ENCODE peak calls at places on chromosomes 16 and 17, in nine cellular contexts. One of them, this sample, is unnamed. For H3K9me3, the result is how much of the 10 kb centered on the place peaks cover.

GRCh38 chr16:54426550-54426843 is 139.9 kb upstream of the IRX3 start:
- DNase-seq in naive thymus-derived CD4-positive, alpha-beta T cell: no peak
- DNase-seq in lower lobe of right lung: no peak
- DNase-seq in thyroid gland: no peak
- DNase-seq in tibial nerve: no peak
- DNase-seq in thoracic aorta: no peak
- DNase-seq in gastrocnemius medialis: no peak
- DNase-seq in H9: no peak
- DNase-seq in A549: no peak
- DNase-seq in this sample: no peak

GRCh38 chr17:78148286-78149016 is 2.3 kb downstream of the C17orf99 start:
- DNase-seq in gastrocnemius medialis: no peak
- DNase-seq in thoracic aorta: no peak
- DNase-seq in naive thymus-derived CD4-positive, alpha-beta T cell: no peak
- DNase-seq in lower lobe of right lung: no peak
- DNase-seq in H9: no peak
- DNase-seq in thyroid gland: no peak
- DNase-seq in tibial nerve: no peak
- DNase-seq in A549: no peak
- DNase-seq in this sample: no peak

GRCh38 chr16:27217256-27217655 is 13.9 kb downstream of the KDM8 start:
- DNase-seq in thoracic aorta: no peak
- DNase-seq in tibial nerve: no peak
- DNase-seq in naive thymus-derived CD4-positive, alpha-beta T cell: no peak
- DNase-seq in gastrocnemius medialis: peak
- DNase-seq in lower lobe of right lung: no peak
- DNase-seq in A549: no peak
- DNase-seq in H9: peak
- DNase-seq in thyroid gland: no peak
- DNase-seq in this sample: no peak

GRCh38 chr16:66639091-66639885 is 34.8 kb downstream of the CMTM3 start:
- DNase-seq in naive thymus-derived CD4-positive, alpha-beta T cell: no peak
- DNase-seq in thoracic aorta: no peak
- DNase-seq in thyroid gland: no peak
- DNase-seq in A549: no peak
- DNase-seq in tibial nerve: no peak
- DNase-seq in lower lobe of right lung: no peak
- DNase-seq in H9: no peak
- DNase-seq in gastrocnemius medialis: no peak
- DNase-seq in this sample: no peak

GRCh38 chr16:3983081-3983520 is 102.6 kb upstream of the CREBBP start:
- DNase-seq in thyroid gland: peak
- DNase-seq in A549: peak
- DNase-seq in naive thymus-derived CD4-positive, alpha-beta T cell: peak
- DNase-seq in H9: peak
- DNase-seq in gastrocnemius medialis: peak
- DNase-seq in tibial nerve: peak
- DNase-seq in lower lobe of right lung: peak
- DNase-seq in thoracic aorta: no peak
- DNase-seq in this sample: peak

GRCh38 chr16:31412750-31413149 is 15.4 kb downstream of the COX6A2 start:
- DNase-seq in thyroid gland: no peak
- DNase-seq in tibial nerve: no peak
- DNase-seq in thoracic aorta: no peak
- DNase-seq in A549: no peak
- DNase-seq in H9: no peak
- DNase-seq in gastrocnemius medialis: no peak
- DNase-seq in lower lobe of right lung: no peak
- DNase-seq in naive thymus-derived CD4-positive, alpha-beta T cell: no peak
- DNase-seq in this sample: no peak

GRCh38 chr17:31529841-31530251 is 138.4 kb downstream of the RAB11FIP4 start:
- DNase-seq in naive thymus-derived CD4-positive, alpha-beta T cell: no peak
- DNase-seq in tibial nerve: no peak
- DNase-seq in gastrocnemius medialis: no peak
- DNase-seq in A549: no peak
- DNase-seq in thyroid gland: no peak
- DNase-seq in H9: no peak
- DNase-seq in thoracic aorta: no peak
- DNase-seq in lower lobe of right lung: no peak
- DNase-seq in this sample: no peak

GRCh38 chr16:83215417-83216001 is 588.7 kb downstream of the CDH13 start:
- DNase-seq in naive thymus-derived CD4-positive, alpha-beta T cell: no peak
- DNase-seq in A549: peak
- DNase-seq in gastrocnemius medialis: no peak
- DNase-seq in thoracic aorta: no peak
- DNase-seq in H9: peak
- DNase-seq in lower lobe of right lung: no peak
- DNase-seq in thyroid gland: no peak
- DNase-seq in tibial nerve: no peak
- DNase-seq in this sample: no peak

GRCh38 chr16:66910175-66910940 is 8.3 kb downstream of the CDH16 start:
- DNase-seq in H9: no peak
- DNase-seq in thyroid gland: no peak
- DNase-seq in tibial nerve: no peak
- DNase-seq in A549: no peak
- DNase-seq in lower lobe of right lung: peak
- DNase-seq in gastrocnemius medialis: no peak
- DNase-seq in thoracic aorta: no peak
- DNase-seq in naive thymus-derived CD4-positive, alpha-beta T cell: no peak
- DNase-seq in this sample: no peak

GRCh38 chr17:13647551-13647950 is 45.8 kb upstream of the HS3ST3A1 start:
- DNase-seq in thyroid gland: no peak
- DNase-seq in thoracic aorta: no peak
- DNase-seq in gastrocnemius medialis: no peak
- DNase-seq in tibial nerve: no peak
- DNase-seq in lower lobe of right lung: no peak
- DNase-seq in H9: no peak
- DNase-seq in A549: no peak
- DNase-seq in naive thymus-derived CD4-positive, alpha-beta T cell: no peak
- DNase-seq in this sample: no peak

GRCh38 chr16:27461483-27462171 is 59.7 kb downstream of the IL21R start:
- DNase-seq in thyroid gland: no peak
- DNase-seq in H9: no peak
- DNase-seq in tibial nerve: no peak
- DNase-seq in A549: no peak
- DNase-seq in naive thymus-derived CD4-positive, alpha-beta T cell: no peak
- DNase-seq in gastrocnemius medialis: peak
- DNase-seq in lower lobe of right lung: no peak
- DNase-seq in thoracic aorta: no peak
- DNase-seq in this sample: no peak

GRCh38 chr16:49704586-49705155 is 151.2 kb downstream of the ZNF423 start:
- DNase-seq in thyroid gland: no peak
- DNase-seq in gastrocnemius medialis: no peak
- DNase-seq in tibial nerve: no peak
- DNase-seq in H9: peak
- DNase-seq in naive thymus-derived CD4-positive, alpha-beta T cell: no peak
- DNase-seq in lower lobe of right lung: no peak
- DNase-seq in thoracic aorta: no peak
- DNase-seq in A549: no peak
- DNase-seq in this sample: no peak

GRCh38 chr17:68511671-68512246 is 471 bp upstream of the PRKAR1A start:
- DNase-seq in gastrocnemius medialis: peak
- DNase-seq in thoracic aorta: no peak
- DNase-seq in thyroid gland: peak
- DNase-seq in naive thymus-derived CD4-positive, alpha-beta T cell: no peak
- DNase-seq in A549: peak
- DNase-seq in H9: peak
- DNase-seq in lower lobe of right lung: peak
- DNase-seq in tibial nerve: peak
- DNase-seq in this sample: peak

GRCh38 chr17:73340093-73340596 is 28.3 kb upstream of the CDC42EP4 start:
- DNase-seq in H9: no peak
- DNase-seq in thoracic aorta: no peak
- DNase-seq in naive thymus-derived CD4-positive, alpha-beta T cell: no peak
- DNase-seq in lower lobe of right lung: peak
- DNase-seq in thyroid gland: no peak
- DNase-seq in gastrocnemius medialis: peak
- DNase-seq in A549: peak
- DNase-seq in tibial nerve: no peak
- DNase-seq in this sample: no peak

GRCh38 chr17:19415311-19415710 is 4.3 kb downstream of the RNF112 start:
- DNase-seq in tibial nerve: no peak
- DNase-seq in naive thymus-derived CD4-positive, alpha-beta T cell: no peak
- DNase-seq in thoracic aorta: no peak
- DNase-seq in gastrocnemius medialis: no peak
- DNase-seq in A549: no peak
- DNase-seq in H9: peak
- DNase-seq in lower lobe of right lung: no peak
- DNase-seq in thyroid gland: no peak
- DNase-seq in this sample: no peak

GRCh38 chr17:22203208-22203715 is 510.9 kb downstream of the KCNJ18 start:
- DNase-seq in thyroid gland: no peak
- DNase-seq in naive thymus-derived CD4-positive, alpha-beta T cell: no peak
- DNase-seq in lower lobe of right lung: no peak
- DNase-seq in thoracic aorta: no peak
- DNase-seq in gastrocnemius medialis: no peak
- DNase-seq in H9: no peak
- DNase-seq in A549: no peak
- DNase-seq in tibial nerve: no peak
- DNase-seq in this sample: no peak

DNA sequence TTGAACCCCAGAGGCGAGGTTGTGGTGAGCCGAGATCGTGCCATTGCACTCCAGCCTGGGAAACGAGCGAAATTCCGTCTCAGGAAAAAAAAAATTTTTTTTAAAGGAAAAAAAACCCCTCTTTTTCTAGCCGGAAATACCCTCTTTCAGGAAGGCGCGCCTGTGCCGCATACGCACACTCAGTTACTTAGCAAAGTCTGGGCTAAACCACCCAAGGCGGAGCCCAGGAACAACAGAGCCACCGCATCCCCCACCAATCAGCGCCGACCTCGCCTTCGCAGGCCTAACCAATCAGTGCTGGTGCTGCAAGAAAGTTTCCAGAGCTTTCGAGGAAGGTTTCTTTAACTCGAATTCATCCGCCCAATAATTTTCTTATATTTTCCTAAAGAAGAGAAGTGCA is 510.4 kb downstream of the KCNJ18 start:
- DNase-seq in naive thymus-derived CD4-positive, alpha-beta T cell: no peak
- DNase-seq in lower lobe of right lung: no peak
- DNase-seq in H9: no peak
- DNase-seq in tibial nerve: no peak
- DNase-seq in thoracic aorta: no peak
- DNase-seq in A549: no peak
- DNase-seq in thyroid gland: no peak
- DNase-seq in gastrocnemius medialis: no peak
- DNase-seq in this sample: no peak
- H3K9me3 ChIP-seq in naive thymus-derived CD4-positive, alpha-beta T cell: under half
- H3K9me3 ChIP-seq in lower lobe of right lung: under half
- H3K9me3 ChIP-seq in H9: under half
- H3K9me3 ChIP-seq in tibial nerve: under half
- H3K9me3 ChIP-seq in thoracic aorta: under half
- H3K9me3 ChIP-seq in A549: under half
- H3K9me3 ChIP-seq in thyroid gland: under half
- H3K9me3 ChIP-seq in gastrocnemius medialis: under half
- H3K9me3 ChIP-seq in this sample: under half

DNA sequence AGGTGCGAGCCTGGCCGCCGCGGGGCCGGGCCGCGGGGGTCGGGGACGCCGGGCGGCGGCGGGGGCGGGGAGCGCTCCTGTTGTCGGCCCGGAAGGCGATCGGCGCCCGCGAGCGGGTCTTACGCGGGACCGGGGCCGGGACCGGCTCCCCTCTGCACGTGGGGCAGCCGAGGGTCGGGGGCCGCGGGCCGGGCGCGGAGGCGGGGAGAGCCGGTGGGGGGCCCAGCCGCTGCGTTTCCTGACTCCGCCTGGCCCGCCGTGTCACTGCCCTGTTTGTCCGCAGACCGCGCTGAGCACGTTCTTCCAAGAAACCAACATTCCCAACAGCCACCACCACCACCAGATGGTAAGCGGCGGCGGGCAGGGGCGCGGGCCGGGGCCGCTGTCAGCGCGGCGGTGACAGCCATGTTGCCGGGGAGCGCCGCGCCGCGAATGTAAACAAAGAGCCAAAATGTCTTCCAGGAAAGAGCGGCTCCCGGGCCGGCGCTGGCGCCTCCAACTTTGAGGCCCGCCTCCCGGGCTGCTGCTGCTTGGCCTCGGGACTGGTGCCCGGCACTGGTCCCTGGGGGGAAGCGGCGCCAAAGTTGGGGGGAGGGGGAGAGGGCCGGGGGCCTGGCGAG is 586 bp downstream of the UBALD2 start:
- DNase-seq in tibial nerve: peak
- DNase-seq in H9: no peak
- DNase-seq in gastrocnemius medialis: peak
- DNase-seq in thyroid gland: peak
- DNase-seq in thoracic aorta: no peak
- DNase-seq in A549: peak
- DNase-seq in naive thymus-derived CD4-positive, alpha-beta T cell: peak
- DNase-seq in lower lobe of right lung: peak
- DNase-seq in this sample: peak
- H3K27ac ChIP-seq in tibial nerve: peak
- H3K27ac ChIP-seq in H9: no peak
- H3K27ac ChIP-seq in gastrocnemius medialis: peak
- H3K27ac ChIP-seq in thyroid gland: peak
- H3K27ac ChIP-seq in thoracic aorta: peak
- H3K27ac ChIP-seq in A549: peak
- H3K27ac ChIP-seq in naive thymus-derived CD4-positive, alpha-beta T cell: peak
- H3K27ac ChIP-seq in lower lobe of right lung: peak
- H3K27ac ChIP-seq in this sample: peak

DNA sequence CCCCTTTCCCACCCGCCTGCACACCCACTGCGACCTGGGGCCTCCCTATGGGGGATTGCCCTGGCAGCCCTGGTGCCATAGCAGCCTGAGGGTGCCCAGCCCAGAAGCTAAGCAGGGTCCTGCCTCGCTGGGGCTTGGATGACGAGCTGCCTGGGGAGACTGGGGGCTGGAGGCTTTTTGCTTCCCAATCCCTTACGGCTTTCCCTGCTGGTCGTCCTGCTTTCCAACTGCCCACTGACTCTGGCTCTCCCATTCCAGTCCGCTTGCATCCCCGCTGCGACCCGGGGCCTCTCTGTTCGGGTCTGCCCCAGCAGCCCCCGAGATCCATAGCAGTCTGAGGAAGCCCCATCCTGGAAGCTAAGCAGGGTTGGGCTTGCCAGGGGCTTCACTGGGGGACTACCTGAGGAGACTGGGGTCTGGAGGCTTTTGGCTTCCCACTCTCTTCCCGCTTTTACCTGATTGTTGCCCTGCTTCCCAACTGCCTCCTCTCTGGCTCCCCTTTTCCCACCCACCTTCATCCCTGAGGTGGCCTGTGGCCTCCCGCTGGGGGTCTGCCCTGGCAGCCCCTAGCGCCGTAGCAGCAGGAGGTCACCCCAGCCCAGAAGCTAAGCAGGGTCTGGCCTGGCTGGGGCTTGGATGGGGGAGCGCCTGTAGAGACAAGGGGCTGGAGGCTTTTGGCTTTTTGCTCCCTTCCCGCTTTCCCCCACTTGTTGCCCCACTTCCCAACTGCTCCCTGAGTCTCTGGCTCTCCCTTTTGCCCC is 2292.8 kb downstream of the TP53TG3F start:
- DNase-seq in thoracic aorta: no peak
- DNase-seq in A549: no peak
- DNase-seq in thyroid gland: no peak
- DNase-seq in gastrocnemius medialis: no peak
- DNase-seq in tibial nerve: no peak
- DNase-seq in lower lobe of right lung: no peak
- DNase-seq in naive thymus-derived CD4-positive, alpha-beta T cell: no peak
- DNase-seq in H9: no peak
- DNase-seq in this sample: no peak
- H3K9me3 ChIP-seq in thoracic aorta: under half
- H3K9me3 ChIP-seq in A549: under half
- H3K9me3 ChIP-seq in thyroid gland: under half
- H3K9me3 ChIP-seq in gastrocnemius medialis: under half
- H3K9me3 ChIP-seq in tibial nerve: under half
- H3K9me3 ChIP-seq in lower lobe of right lung: under half
- H3K9me3 ChIP-seq in naive thymus-derived CD4-positive, alpha-beta T cell: under half
- H3K9me3 ChIP-seq in H9: half or more
- H3K9me3 ChIP-seq in this sample: under half

GRCh38 chr16:10206865-10207264 is 24.6 kb upstream of the GRIN2A start:
- DNase-seq in A549: no peak
- DNase-seq in tibial nerve: no peak
- DNase-seq in gastrocnemius medialis: no peak
- DNase-seq in thyroid gland: no peak
- DNase-seq in naive thymus-derived CD4-positive, alpha-beta T cell: no peak
- DNase-seq in H9: no peak
- DNase-seq in lower lobe of right lung: no peak
- DNase-seq in thoracic aorta: no peak
- DNase-seq in this sample: no peak
- H3K27ac ChIP-seq in A549: no peak
- H3K27ac ChIP-seq in tibial nerve: no peak
- H3K27ac ChIP-seq in gastrocnemius medialis: no peak
- H3K27ac ChIP-seq in thyroid gland: no peak
- H3K27ac ChIP-seq in naive thymus-derived CD4-positive, alpha-beta T cell: no peak
- H3K27ac ChIP-seq in H9: no peak
- H3K27ac ChIP-seq in lower lobe of right lung: no peak
- H3K27ac ChIP-seq in thoracic aorta: no peak
- H3K27ac ChIP-seq in this sample: no peak

This sample was measured in pancreas.